ENCODE peak calls at places on chromosomes 4 and X, in four cellular contexts. B is uterus, C is adrenal gland, A is body of pancreas. J is an unnamed sample. For H3K4me1, the result is how much of the 10 kb centered on the place peaks cover.

GRCh38 chrX:64204252-64204651 is 1.3 kb downstream of the AMER1 start:
- DNase-seq in B (peak), A (peak), C (peak), J (peak)

GRCh38 chrX:13050151-13050550 is 5.7 kb upstream of the FAM9C start:
- DNase-seq in B (no peak), A (no peak), C (no peak), J (no peak)

GRCh38 chrX:13506574-13506973 is 62.8 kb upstream of the EGFL6 start:
- DNase-seq in B (peak), A (peak), C (peak), J (peak)

GRCh38 chr4:7699040-7699439 is 240.6 kb downstream of the AFAP1 start:
- DNase-seq in A (peak), B (peak), C (no peak), J (peak)

GRCh38 chr4:74284074-74284473 is 24.2 kb upstream of the EPGN start:
- DNase-seq in B (no peak), C (no peak), A (no peak), J (no peak)

GRCh38 chrX:1391370-1391706 is 575 bp downstream of the SLC25A6 start:
- DNase-seq in A (no peak), B (no peak), C (peak), J (peak)

GRCh38 chrX:13487731-13488505 is 81.5 kb upstream of the EGFL6 start:
- DNase-seq in B (peak), A (peak), C (peak), J (peak)

GRCh38 chrX:106613277-106613676 is 1.5 kb downstream of the RADX start:
- DNase-seq in C (no peak), A (no peak), B (no peak), J (no peak)

GRCh38 chrX:56310581-56310980 is 78.4 kb downstream of the KLF8 start:
- DNase-seq in C (no peak), B (no peak), A (no peak), J (no peak)

GRCh38 chr4:6258026-6258360 is 11.7 kb upstream of the WFS1 start:
- DNase-seq in A (no peak), B (no peak), C (no peak), J (no peak)

GRCh38 chr4:106816501-106816900 is 219.6 kb downstream of the DKK2 start:
- DNase-seq in B (no peak), C (no peak), A (no peak), J (no peak)

GRCh38 chrX:63186137-63186536 is 165.0 kb downstream of the SPIN4 start:
- DNase-seq in A (peak), C (no peak), B (peak), J (no peak)

GRCh38 chrX:68681443-68681941 is 34.0 kb downstream of the STARD8 start:
- DNase-seq in C (no peak), B (no peak), A (no peak), J (no peak)

GRCh38 chrX:119784747-119785446 is 6.5 kb downstream of the RPL39 start:
- DNase-seq in A (peak), C (no peak), B (no peak), J (no peak)

GRCh38 chr4:24032371-24032989 is 142.6 kb upstream of the PPARGC1A start:
- DNase-seq in A (no peak), C (peak), B (no peak), J (no peak)

GRCh38 chr4:1419708-1420107 is 13.5 kb upstream of the NKX1-1 start:
- DNase-seq in B (no peak), A (no peak), C (no peak), J (no peak)

GRCh38 chrX:154735695-154736393 is 15.0 kb downstream of the GAB3 start:
- DNase-seq in A (peak), B (peak), C (no peak), J (peak)

GRCh38 chrX:28920141-28920540 is 332.9 kb downstream of the IL1RAPL1 start:
- DNase-seq in B (no peak), A (no peak), C (no peak), J (no peak)

GRCh38 chr4:88991746-88992145 is 65.2 kb downstream of the FAM13A start:
- DNase-seq in B (no peak), A (no peak), C (no peak), J (no peak)

GRCh38 chr4:143343276-143343831 is 6.7 kb downstream of the GAB1 start:
- DNase-seq in B (no peak), C (no peak), A (no peak), J (no peak)

GRCh38 chr4:15117270-15117946 is 115.1 kb downstream of the CPEB2 start:
- DNase-seq in C (no peak), B (no peak), A (no peak), J (no peak)

GRCh38 chr4:162891788-162892707 is 274.6 kb downstream of the NAF1 start:
- DNase-seq in A (no peak), C (no peak), B (no peak), J (no peak)

GRCh38 chr4:109735566-109736454 is 5.9 kb upstream of the PLA2G12A start:
- DNase-seq in B (no peak), C (no peak), A (peak), J (no peak)

GRCh38 chr4:139872274-139872673 is 206.7 kb downstream of the MGST2 start:
- DNase-seq in C (no peak), B (no peak), A (no peak), J (no peak)

GRCh38 chrX:31061091-31061490 is 10.8 kb downstream of the FTHL17 start:
- DNase-seq in A (no peak), C (no peak), B (no peak), J (no peak)

GRCh38 chrX:11665144-11666040 is at the start of gene ARHGAP6:
- DNase-seq in C (no peak), B (peak), A (peak), J (peak)

GRCh38 chr4:160318567-160319220 is 1215.8 kb downstream of the RAPGEF2 start:
- DNase-seq in B (no peak), C (no peak), A (no peak), J (no peak)

GRCh38 chr4:26787461-26788340 is 72.9 kb upstream of the STIM2 start:
- DNase-seq in C (peak), A (peak), B (peak), J (peak)

DNA sequence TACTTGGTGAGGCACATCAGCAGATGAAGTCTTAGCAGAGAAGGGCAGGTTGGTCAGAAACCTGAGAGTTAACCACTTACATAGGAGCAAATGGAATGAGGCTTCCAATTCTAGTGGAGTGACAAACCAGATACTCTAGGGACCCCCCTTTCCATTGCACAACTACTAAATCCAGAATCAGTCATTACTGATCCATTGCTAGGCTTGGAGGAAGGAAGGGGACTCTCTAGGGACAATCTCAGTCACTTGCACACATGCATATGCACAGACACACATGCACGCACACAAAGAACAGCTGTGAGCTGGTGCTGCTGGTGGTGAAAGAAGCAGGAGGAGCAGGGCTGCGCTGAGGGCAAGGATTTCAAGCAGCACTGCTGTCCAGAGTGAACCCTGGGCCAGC is 25.7 kb downstream of the PNMA5 start:
- DNase-seq in C (no peak), B (no peak), A (no peak), J (no peak)
- H3K4me1 ChIP-seq in C (under half), B (under half), A (under half), J (under half)

GRCh38 chr4:81319657-81320056 is 104.6 kb upstream of the PRKG2 start:
- DNase-seq in A (no peak), C (no peak), B (no peak), J (no peak)

GRCh38 chr4:81314897-81315470 is 100.0 kb upstream of the PRKG2 start:
- DNase-seq in C (no peak), B (no peak), A (no peak), J (no peak)

GRCh38 chr4:81314196-81314896 is 99.3 kb upstream of the PRKG2 start:
- DNase-seq in C (peak), B (no peak), A (peak), J (peak)
- TF ChIP-seq POLR2A in C (no peak), B (no peak), A (no peak), J (no peak)

GRCh38 chr4:87051121-87051713 is 116.4 kb downstream of the AFF1 start:
- DNase-seq in B (no peak), C (no peak), A (no peak), J (no peak)

GRCh38 chr4:87053802-87054767 is 119.3 kb downstream of the AFF1 start:
- DNase-seq in A (no peak), C (no peak), B (no peak), J (no peak)

GRCh38 chr4:87054900-87055299 is 120.1 kb downstream of the AFF1 start:
- DNase-seq in C (no peak), A (no peak), B (no peak), J (no peak)

GRCh38 chr4:87052615-87053014 is 117.8 kb downstream of the AFF1 start:
- DNase-seq in B (no peak), A (no peak), C (no peak), J (no peak)

GRCh38 chr4:87053064-87053693 is 118.4 kb downstream of the AFF1 start:
- DNase-seq in B (no peak), A (no peak), C (no peak), J (no peak)
- H3K4me1 ChIP-seq in B (under half), A (half or more), C (under half), J (half or more)

DNA sequence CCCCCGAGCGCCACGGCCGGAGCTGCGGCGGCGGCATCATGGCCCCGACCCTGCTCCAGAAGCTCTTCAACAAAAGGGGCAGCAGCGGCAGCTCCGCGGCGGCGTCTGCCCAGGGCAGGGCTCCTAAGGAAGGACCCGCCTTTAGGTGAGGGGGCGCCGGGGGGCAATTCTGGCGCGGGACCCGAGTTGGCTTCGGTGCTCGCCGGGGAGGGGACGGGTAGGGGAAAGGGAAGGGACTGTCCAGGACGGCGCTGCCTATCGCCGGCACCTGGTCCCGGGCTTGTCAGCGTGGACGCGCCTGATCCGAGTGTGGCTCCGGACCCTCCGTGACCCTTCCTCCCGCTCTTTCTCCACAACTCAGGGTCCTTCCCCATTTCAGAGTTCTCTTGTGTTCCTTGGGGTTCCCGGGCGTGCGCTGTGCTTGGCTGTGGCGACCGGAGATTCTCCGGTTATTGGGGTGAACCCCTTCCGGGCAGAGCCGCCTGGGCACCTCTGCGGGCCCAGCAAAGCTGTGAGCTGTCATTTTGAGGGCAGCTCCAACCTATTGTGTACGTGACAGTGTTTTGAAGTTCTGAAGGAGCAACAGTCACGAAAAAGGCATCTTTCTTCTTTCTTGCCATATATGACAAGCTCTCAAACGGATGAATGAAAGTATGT is 477 bp downstream of the FNIP2 start:
- DNase-seq in A (peak), B (peak), C (peak), J (peak)
- TF ChIP-seq POLR2A in A (peak), B (no peak), C (no peak), J (no peak)

GRCh38 chr4:169250796-169251195 is 20.0 kb downstream of the SH3RF1 start:
- DNase-seq in B (no peak), A (no peak), C (no peak), J (no peak)
- H3K4me1 ChIP-seq in B (under half), A (half or more), C (under half), J (half or more)

GRCh38 chrX:54529559-54530357 is at the start of gene GNL3L:
- DNase-seq in A (peak), C (peak), B (peak), J (peak)
- TF ChIP-seq POLR2A in A (peak), C (no peak), B (peak), J (peak)

DNA sequence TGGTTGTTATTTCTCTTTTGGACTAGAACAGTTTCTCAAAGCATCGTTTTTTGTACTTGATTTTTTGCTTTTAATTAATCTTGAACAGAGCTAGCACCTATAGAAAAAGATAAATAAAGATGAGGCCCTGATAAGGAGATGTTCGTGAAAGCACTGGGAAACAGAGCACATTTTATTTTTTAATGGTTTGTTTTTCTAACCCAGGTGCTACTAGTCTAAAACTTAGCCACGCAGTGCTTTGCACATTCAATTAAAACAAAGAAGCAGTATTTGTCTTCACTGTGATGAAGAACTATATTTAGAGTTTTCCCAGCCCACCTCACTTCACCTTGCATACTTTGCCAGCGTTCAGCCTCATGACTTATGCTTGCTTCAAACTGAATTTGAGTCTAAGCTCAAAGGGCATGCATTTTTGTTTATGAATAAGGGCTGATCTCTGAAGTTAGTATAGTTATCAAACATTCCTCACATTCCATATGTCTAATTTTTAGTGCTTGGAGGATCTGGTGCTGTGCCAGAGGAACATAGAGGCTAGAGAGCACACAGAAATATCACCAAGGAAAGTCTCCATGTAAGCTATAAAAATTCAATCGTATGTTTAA is 76.7 kb downstream of the WWC2 start:
- DNase-seq in A (no peak), C (no peak), B (no peak), J (no peak)
- H3K4me1 ChIP-seq in A (under half), C (under half), B (under half), J (under half)

GRCh38 chr4:148441986-148442829 is at the start of gene NR3C2:
- DNase-seq in C (peak), A (peak), B (peak), J (peak)
- TF ChIP-seq POLR2A in C (peak), A (peak), B (peak), J (peak)

GRCh38 chr4:184423003-184423686 is 51.2 kb downstream of the IRF2 start:
- DNase-seq in B (no peak), A (no peak), C (no peak), J (no peak)

GRCh38 chr4:184421558-184422155 is 52.7 kb downstream of the IRF2 start:
- DNase-seq in C (no peak), A (no peak), B (no peak), J (no peak)

GRCh38 chr4:184424279-184424678 is 50.1 kb downstream of the IRF2 start:
- DNase-seq in A (no peak), C (no peak), B (no peak), J (no peak)

GRCh38 chr4:184420881-184421416 is 53.4 kb downstream of the IRF2 start:
- DNase-seq in B (no peak), A (no peak), C (no peak), J (no peak)

GRCh38 chr4:184422378-184422777 is 52.0 kb downstream of the IRF2 start:
- DNase-seq in B (no peak), C (no peak), A (no peak), J (no peak)
- H3K4me1 ChIP-seq in B (under half), C (under half), A (under half), J (half or more)